ENCODE peak calls at places on chromosomes 13 and 19, in four cellular contexts. T, Q, I and X are unnamed samples.

GRCh38 chr13:104810242-104810641 is 1725.2 kb downstream of the EFNB2 start:
- DNase-seq in Q (no peak), T (no peak), I (no peak), X (no peak)

GRCh38 chr19:10191347-10191746 is 3.4 kb downstream of the DNMT1 start:
- DNase-seq in T (no peak), I (no peak), Q (no peak), X (no peak)

GRCh38 chr19:11382898-11383705 is 1.0 kb downstream of the EPOR start:
- DNase-seq in T (peak), Q (no peak), I (peak), X (no peak)

GRCh38 chr13:49651775-49652690 is 23.7 kb downstream of the ARL11 start:
- DNase-seq in Q (no peak), I (no peak), T (no peak), X (no peak)

GRCh38 chr13:90015565-90016507 is 1331.7 kb upstream of the MIR17HG start:
- DNase-seq in I (no peak), Q (no peak), T (no peak), X (no peak)

GRCh38 chr19:46813570-46814358 is 25.4 kb upstream of the SLC1A5 start:
- DNase-seq in I (no peak), T (no peak), Q (no peak), X (no peak)

GRCh38 chr13:49711218-49711863 is 20.1 kb upstream of the EBPL start:
- DNase-seq in T (no peak), Q (no peak), I (no peak), X (no peak)

GRCh38 chr13:65724261-65724660 is 1505.9 kb downstream of the PCDH9 start:
- DNase-seq in I (no peak), T (no peak), Q (no peak), X (no peak)

GRCh38 chr13:112928958-112929777 is 39.8 kb upstream of the MCF2L start:
- DNase-seq in Q (no peak), I (no peak), T (no peak), X (no peak)
- TF ChIP-seq SPI1 in Q (no peak), I (no peak), T (no peak), X (no peak)

GRCh38 chr13:98821372-98822237 is 69.1 kb upstream of the SLC15A1 start:
- DNase-seq in I (no peak), T (no peak), Q (no peak), X (no peak)

GRCh38 chr13:98816406-98816805 is 63.9 kb upstream of the SLC15A1 start:
- DNase-seq in I (no peak), T (no peak), Q (no peak), X (no peak)

GRCh38 chr13:98822238-98822606 is 69.8 kb upstream of the SLC15A1 start:
- DNase-seq in I (no peak), T (no peak), Q (no peak), X (no peak)

GRCh38 chr13:98820744-98821371 is 68.4 kb upstream of the SLC15A1 start:
- DNase-seq in I (no peak), Q (no peak), T (no peak), X (no peak)

GRCh38 chr13:98819382-98819781 is 66.9 kb upstream of the SLC15A1 start:
- DNase-seq in Q (no peak), T (no peak), I (no peak), X (no peak)
- TF ChIP-seq SPI1 in Q (no peak), T (no peak), I (no peak), X (no peak)

DNA sequence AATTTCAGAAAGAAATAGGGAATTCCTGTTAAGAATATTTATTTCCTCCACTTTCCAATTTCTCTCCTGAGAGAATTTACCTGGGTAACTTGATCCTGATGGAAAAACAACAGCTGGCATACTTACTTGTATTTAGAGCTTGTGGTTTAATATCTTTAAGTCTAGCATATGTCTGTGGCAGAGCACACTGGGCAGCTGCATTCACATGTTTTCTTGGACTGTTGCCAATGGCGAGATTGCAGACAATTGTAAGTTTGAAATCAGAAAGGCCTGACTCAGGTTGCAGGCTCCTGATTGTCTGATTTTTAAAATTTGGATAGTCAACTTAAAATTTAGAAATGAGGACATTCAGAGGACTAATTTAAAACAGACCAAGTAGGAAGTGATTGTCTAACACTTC is 66.9 kb downstream of the NHLRC3 start:
- DNase-seq in I (no peak), Q (no peak), T (no peak), X (no peak)
- TF ChIP-seq SPI1 in I (no peak), Q (no peak), T (no peak), X (no peak)

GRCh38 chr19:54905411-54905810 is 537 bp upstream of the NCR1 start:
- DNase-seq in Q (no peak), I (no peak), T (no peak), X (no peak)

GRCh38 chr19:54905908-54906511 is at the start of gene NCR1:
- DNase-seq in I (no peak), T (peak), Q (no peak), X (no peak)

GRCh38 chr19:54903303-54903702 is 2.6 kb upstream of the NCR1 start:
- DNase-seq in Q (no peak), I (no peak), T (no peak), X (no peak)

DNA sequence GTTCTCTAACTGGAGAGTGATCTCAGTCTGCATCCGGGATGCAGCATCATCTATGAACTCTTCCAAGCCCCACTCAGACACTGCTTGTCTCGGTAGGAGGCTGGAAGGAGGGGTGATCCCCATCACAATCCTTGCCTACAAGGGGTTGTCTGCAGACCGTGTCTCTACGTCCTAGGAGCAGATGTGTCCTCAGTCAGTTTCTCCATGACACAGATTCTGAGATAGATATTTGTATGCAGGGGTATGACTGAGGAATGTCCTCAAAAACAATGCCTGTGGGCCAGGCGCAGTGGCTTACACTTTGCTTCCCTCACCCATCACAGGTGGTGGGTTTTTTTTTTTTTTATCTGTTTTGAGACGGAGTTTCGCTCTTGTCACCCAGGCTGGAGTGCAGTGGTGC is 871 bp downstream of the NCR1 start:
- DNase-seq in I (no peak), Q (no peak), T (no peak), X (no peak)
- TF ChIP-seq SPI1 in I (no peak), Q (no peak), T (no peak), X (no peak)